ENCODE peak calls at places on chromosomes 1 and 21, in nine cellular contexts. P, Z, F, I, R, W, N, C and K are unnamed samples.
A peak's percentile ranks its signal among the peaks of the same experiment; 100 is the strongest.

GRCh38 chr1:229509576-229509975 is 1.4 kb upstream of the NUP133 start:
- DNase-seq in P (no peak), Z (no peak), F (peak; percentile 48), I (peak; percentile 91), R (peak; percentile 60), W (no peak), N (no peak), C (no peak), K (no peak)

GRCh38 chr21:42556960-42557359 is 43.3 kb downstream of the SLC37A1 start:
- DNase-seq in P (peak; percentile 8), Z (no peak), F (no peak), I (no peak), R (no peak), W (no peak), N (peak; percentile 33), C (peak; percentile 50), K (no peak)

GRCh38 chr21:41634858-41635257 is 126.9 kb upstream of the TMPRSS2 start:
- DNase-seq in P (no peak), Z (no peak), F (no peak), I (peak; percentile 89), R (no peak), W (no peak), N (no peak), C (no peak), K (no peak)

GRCh38 chr1:230326971-230327891 is 98.9 kb downstream of the PGBD5 start:
- DNase-seq in P (no peak), Z (no peak), F (no peak), I (no peak), R (no peak), W (no peak), N (no peak), C (no peak), K (no peak)

GRCh38 chr1:86487131-86487804 is 18.5 kb downstream of the CLCA1 start:
- DNase-seq in P (no peak), Z (no peak), F (no peak), I (peak; percentile 47), R (no peak), W (no peak), N (no peak), C (no peak), K (no peak)

GRCh38 chr1:168319691-168320090 is 39.0 kb downstream of the TBX19 start:
- DNase-seq in P (no peak), Z (no peak), F (no peak), I (no peak), R (no peak), W (peak; percentile 13), N (no peak), C (no peak), K (no peak)

GRCh38 chr1:94743866-94744265 is 76.3 kb upstream of the SLC44A3 start:
- DNase-seq in P (peak; percentile 40), Z (no peak), F (peak; percentile 67), I (peak; percentile 91), R (no peak), W (no peak), N (peak; percentile 27), C (no peak), K (no peak)

GRCh38 chr1:24955779-24956365 is 25.8 kb upstream of the RUNX3 start:
- DNase-seq in P (no peak), Z (no peak), F (no peak), I (no peak), R (no peak), W (no peak), N (no peak), C (no peak), K (no peak)

GRCh38 chr1:207805841-207806421 is 54.1 kb downstream of the CD46 start:
- DNase-seq in P (peak; percentile 63), Z (no peak), F (peak; percentile 79), I (peak; percentile 98), R (no peak), W (no peak), N (no peak), C (no peak), K (peak; percentile 91)

DNA sequence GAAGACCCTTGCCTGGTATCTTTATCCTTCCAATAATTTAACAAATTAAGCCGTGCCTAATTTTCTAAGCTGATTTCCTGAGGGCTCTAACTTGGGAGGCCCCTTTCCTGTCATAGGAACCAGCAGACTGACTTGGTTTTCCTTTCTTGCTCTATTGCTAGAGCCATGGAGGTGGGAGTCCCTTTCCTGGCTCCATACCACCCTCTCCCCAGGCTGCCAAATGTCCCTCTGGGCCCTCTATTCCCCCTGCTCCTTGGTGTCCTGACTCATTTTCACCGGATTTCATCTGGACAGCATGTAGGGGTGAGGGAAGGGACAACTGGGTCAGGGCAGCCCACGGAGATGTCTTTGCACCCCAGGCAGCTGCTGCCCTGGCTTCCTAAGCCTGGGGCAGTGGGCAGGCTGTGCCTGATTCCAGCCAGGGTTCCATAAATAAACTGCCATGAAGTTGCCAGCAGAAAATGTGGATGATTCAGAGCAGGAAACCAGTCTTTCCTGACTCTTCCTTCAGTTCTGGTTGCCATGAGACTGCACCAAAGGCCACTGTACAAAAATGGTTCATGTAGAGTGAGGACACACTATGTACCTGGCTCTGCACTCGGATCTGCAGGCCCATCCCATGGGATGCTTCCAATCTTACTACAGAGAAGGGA is 38.0 kb upstream of the SERBP1 start:
- DNase-seq in P (no peak), Z (no peak), F (no peak), I (no peak), R (no peak), W (no peak), N (no peak), C (no peak), K (no peak)
- H3K27ac ChIP-seq in P (no peak overlapping the region), Z (no peak overlapping the region), F (no peak overlapping the region), I (no peak overlapping the region), R (no peak overlapping the region), W (no peak overlapping the region), N (no peak overlapping the region), C (no peak overlapping the region), K (no peak overlapping the region)

GRCh38 chr1:156776942-156777341 is 9.6 kb downstream of the PRCC start:
- DNase-seq in P (no peak), Z (no peak), F (no peak), I (no peak), R (no peak), W (no peak), N (no peak), C (no peak), K (no peak)

GRCh38 chr1:156772728-156773497 is 5.6 kb downstream of the PRCC start:
- DNase-seq in P (no peak), Z (no peak), F (no peak), I (no peak), R (no peak), W (no peak), N (peak; percentile 24), C (peak; percentile 3), K (no peak)

GRCh38 chr1:156775799-156776198 is 8.5 kb downstream of the PRCC start:
- DNase-seq in P (no peak), Z (no peak), F (no peak), I (no peak), R (no peak), W (no peak), N (no peak), C (no peak), K (no peak)

GRCh38 chr1:156772222-156772621 is 4.9 kb downstream of the PRCC start:
- DNase-seq in P (no peak), Z (no peak), F (no peak), I (no peak), R (no peak), W (no peak), N (no peak), C (peak; percentile 0), K (no peak)

GRCh38 chr1:156773607-156774006 is 6.3 kb downstream of the PRCC start:
- DNase-seq in P (no peak), Z (no peak), F (no peak), I (no peak), R (no peak), W (no peak), N (no peak), C (no peak), K (no peak)
- H3K4me3 ChIP-seq in P (no peak overlapping the region), Z (no peak overlapping the region), F (no peak overlapping the region), I (no peak overlapping the region), R (no peak overlapping the region), W (no peak overlapping the region), N (no peak overlapping the region), C (no peak overlapping the region), K (no peak overlapping the region)

GRCh38 chr1:240597153-240597745 is 14.7 kb downstream of the GREM2 start:
- DNase-seq in P (no peak), Z (peak; percentile 26), F (no peak), I (no peak), R (no peak), W (peak; percentile 18), N (no peak), C (no peak), K (no peak)
- H3K27ac ChIP-seq in P (peak overlapping the region; percentile 50), Z (no peak overlapping the region), F (no peak overlapping the region), I (no peak overlapping the region), R (no peak overlapping the region), W (no peak overlapping the region), N (no peak overlapping the region), C (no peak overlapping the region), K (no peak overlapping the region)

GRCh38 chr1:162832470-162832869 is 28.5 kb downstream of the CCDC190 start:
- DNase-seq in P (no peak), Z (no peak), F (no peak), I (no peak), R (no peak), W (no peak), N (peak; percentile 59), C (no peak), K (no peak)
- H3K4me3 ChIP-seq in P (no peak overlapping the region), Z (no peak overlapping the region), F (no peak overlapping the region), I (no peak overlapping the region), R (no peak overlapping the region), W (no peak overlapping the region), N (no peak overlapping the region), C (no peak overlapping the region), K (no peak overlapping the region)

GRCh38 chr1:224157316-224157715 is 25.7 kb upstream of the DEGS1 start:
- DNase-seq in P (no peak), Z (no peak), F (no peak), I (no peak), R (no peak), W (no peak), N (no peak), C (no peak), K (no peak)

GRCh38 chr1:224160171-224160682 is 22.8 kb upstream of the DEGS1 start:
- DNase-seq in P (no peak), Z (no peak), F (no peak), I (no peak), R (no peak), W (no peak), N (no peak), C (no peak), K (no peak)

GRCh38 chr1:224163311-224163710 is 19.7 kb upstream of the DEGS1 start:
- DNase-seq in P (no peak), Z (no peak), F (no peak), I (no peak), R (no peak), W (no peak), N (no peak), C (no peak), K (no peak)

DNA sequence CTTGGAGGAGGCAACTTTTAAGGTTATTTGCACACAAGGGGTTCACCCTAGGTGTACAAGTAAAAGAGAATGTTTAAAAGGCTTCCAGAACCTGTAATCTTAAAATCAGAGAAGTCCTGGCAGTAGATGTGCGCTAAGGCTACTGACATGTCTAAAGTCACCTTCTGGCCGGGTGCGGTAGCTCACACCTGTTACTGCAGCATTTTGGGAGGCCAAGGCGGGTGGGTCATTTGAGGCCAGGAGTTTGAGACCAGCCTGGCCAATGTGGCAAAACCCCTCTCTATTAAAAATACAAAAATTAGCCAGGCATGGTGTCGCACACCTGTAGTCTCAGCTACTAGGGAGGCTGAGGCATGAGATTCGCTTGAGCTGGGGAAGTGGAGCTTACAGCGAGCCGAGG is 20.3 kb upstream of the DEGS1 start:
- DNase-seq in P (no peak), Z (no peak), F (no peak), I (no peak), R (no peak), W (no peak), N (no peak), C (no peak), K (no peak)
- H3K27ac ChIP-seq in P (no peak overlapping the region), Z (no peak overlapping the region), F (no peak overlapping the region), I (no peak overlapping the region), R (no peak overlapping the region), W (no peak overlapping the region), N (no peak overlapping the region), C (no peak overlapping the region), K (no peak overlapping the region)